ENCODE peak calls at places on chromosome 3, in four cellular contexts. Y, E, P and D are unnamed samples.
A peak's percentile ranks its signal among the peaks of the same experiment; 100 is the strongest.

GRCh38 chr3:21117397-21117796 is 633.6 kb downstream of the ZNF385D start:
- DNase-seq in Y (no peak), E (no peak), P (no peak), D (no peak)

GRCh38 chr3:108552267-108553159 is 36.7 kb downstream of the CIP2A start:
- DNase-seq in Y (peak; percentile 6), E (no peak), P (peak; percentile 35), D (no peak)

GRCh38 chr3:171428321-171428787 is 31.9 kb downstream of the TNIK start:
- DNase-seq in Y (peak; percentile 89), E (no peak), P (no peak), D (peak; percentile 23)

GRCh38 chr3:122942937-122943827 is 84.4 kb downstream of the SEMA5B start:
- DNase-seq in Y (peak; percentile 62), E (no peak), P (peak; percentile 61), D (peak; percentile 91)

GRCh38 chr3:27559381-27559780 is 75.2 kb upstream of the SLC4A7 start:
- DNase-seq in Y (no peak), E (no peak), P (no peak), D (no peak)

GRCh38 chr3:27342279-27342678 is 26.9 kb downstream of the NEK10 start:
- DNase-seq in Y (no peak), E (no peak), P (no peak), D (no peak)

GRCh38 chr3:111690242-111690641 is 95.1 kb upstream of the ZBED2 start:
- DNase-seq in Y (no peak), E (no peak), P (no peak), D (no peak)

GRCh38 chr3:33425456-33425855 is 14.7 kb downstream of the UBP1 start:
- DNase-seq in Y (no peak), E (no peak), P (no peak), D (no peak)

GRCh38 chr3:75192065-75192658 is 472.0 kb upstream of the FRG2C start:
- DNase-seq in Y (peak; percentile 18), E (no peak), P (peak; percentile 35), D (peak; percentile 68)

GRCh38 chr3:152176241-152176640 is 92.5 kb upstream of the MBNL1 start:
- DNase-seq in Y (no peak), E (no peak), P (no peak), D (no peak)

GRCh38 chr3:112817271-112817670 is 29.4 kb downstream of the CD200R1L start:
- DNase-seq in Y (no peak), E (no peak), P (no peak), D (no peak)

GRCh38 chr3:147120029-147120428 is 286.3 kb downstream of the ZIC4 start:
- DNase-seq in Y (no peak), E (no peak), P (peak; percentile 16), D (no peak)

GRCh38 chr3:187025656-187026320 is 95.5 kb downstream of the ST6GAL1 start:
- DNase-seq in Y (peak; percentile 37), E (peak; percentile 71), P (no peak), D (no peak)

GRCh38 chr3:99250821-99251355 is 349.4 kb upstream of the DCBLD2 start:
- DNase-seq in Y (no peak), E (no peak), P (no peak), D (no peak)

GRCh38 chr3:40211579-40211978 is 97.9 kb upstream of the EIF1B start:
- DNase-seq in Y (no peak), E (no peak), P (no peak), D (no peak)

GRCh38 chr3:23589586-23589985 is 216.2 kb upstream of the UBE2E1 start:
- DNase-seq in Y (no peak), E (no peak), P (no peak), D (no peak)

GRCh38 chr3:195566797-195567196 is 16.9 kb downstream of the APOD start:
- DNase-seq in Y (peak; percentile 68), E (no peak), P (no peak), D (no peak)

GRCh38 chr3:69665026-69665739 is 74.1 kb upstream of the MITF start:
- DNase-seq in Y (peak; percentile 22), E (no peak), P (no peak), D (no peak)

GRCh38 chr3:69385033-69385722 is 710 bp downstream of the FRMD4B start:
- DNase-seq in Y (no peak), E (no peak), P (no peak), D (no peak)

GRCh38 chr3:98839846-98840245 is 61.6 kb downstream of the DCBLD2 start:
- DNase-seq in Y (no peak), E (no peak), P (no peak), D (no peak)

GRCh38 chr3:194638991-194639605 is 5.9 kb upstream of the TMEM44 start:
- DNase-seq in Y (no peak), E (no peak), P (no peak), D (no peak)

GRCh38 chr3:35776346-35776745 is 137.0 kb downstream of the ARPP21 start:
- DNase-seq in Y (no peak), E (no peak), P (no peak), D (no peak)

GRCh38 chr3:25812644-25813043 is 22.8 kb downstream of the OXSM start:
- DNase-seq in Y (no peak), E (no peak), P (no peak), D (no peak)

GRCh38 chr3:70249509-70250160 is 62.8 kb downstream of the MDFIC2 start:
- DNase-seq in Y (no peak), E (no peak), P (no peak), D (no peak)

GRCh38 chr3:17138246-17139039 is 253.7 kb downstream of the PLCL2 start:
- DNase-seq in Y (no peak), E (no peak), P (no peak), D (no peak)

GRCh38 chr3:130760922-130761321 is 14.3 kb upstream of the PIK3R4 start:
- DNase-seq in Y (no peak), E (no peak), P (no peak), D (no peak)

GRCh38 chr3:71166839-71167238 is 416.7 kb downstream of the FOXP1 start:
- DNase-seq in Y (no peak), E (no peak), P (no peak), D (no peak)

GRCh38 chr3:95271330-95271729 is 1208.5 kb downstream of the NSUN3 start:
- DNase-seq in Y (no peak), E (no peak), P (no peak), D (no peak)

GRCh38 chr3:95277614-95278013 is 1214.8 kb downstream of the NSUN3 start:
- DNase-seq in Y (no peak), E (no peak), P (no peak), D (no peak)

DNA sequence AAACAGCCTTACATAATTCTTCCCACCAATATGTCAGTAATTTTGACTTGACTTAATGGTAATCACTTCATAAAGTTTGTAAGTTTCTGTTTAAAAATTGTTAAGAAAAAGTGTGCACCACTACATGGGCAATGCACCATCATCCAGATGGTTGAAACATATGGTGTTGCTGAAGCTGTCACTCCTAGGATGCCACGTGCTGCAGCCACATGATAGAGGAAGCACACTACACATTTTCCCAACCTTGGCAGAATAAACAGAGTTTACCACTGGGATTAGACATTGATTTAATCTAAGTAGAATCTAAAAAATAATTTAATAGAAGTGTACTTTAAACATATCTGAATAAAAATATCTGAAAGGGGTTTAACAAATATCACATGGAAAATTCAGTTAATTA is 1209.9 kb downstream of the NSUN3 start:
- DNase-seq in Y (no peak), E (no peak), P (no peak), D (no peak)
- TF ChIP-seq ATF3 in Y (no peak), E (no peak), P (no peak), D (no peak)

GRCh38 chr3:15272431-15273196 is 59.8 kb downstream of the SH3BP5 start:
- DNase-seq in Y (no peak), E (no peak), P (no peak), D (peak; percentile 27)

GRCh38 chr3:15271030-15271429 is 61.4 kb downstream of the SH3BP5 start:
- DNase-seq in Y (no peak), E (no peak), P (no peak), D (no peak)

GRCh38 chr3:15273214-15273613 is 59.2 kb downstream of the SH3BP5 start:
- DNase-seq in Y (no peak), E (no peak), P (no peak), D (no peak)

GRCh38 chr3:15269091-15269989 is 63.0 kb downstream of the SH3BP5 start:
- DNase-seq in Y (peak; percentile 99), E (no peak), P (no peak), D (no peak)

GRCh38 chr3:15271785-15272381 is 60.5 kb downstream of the SH3BP5 start:
- DNase-seq in Y (no peak), E (peak; percentile 90), P (no peak), D (no peak)
- TF ChIP-seq CREM in Y (no peak), E (peak; percentile 71), P (no peak), D (no peak)

GRCh38 chr3:42273351-42273750 is 7.4 kb upstream of the CCK start:
- DNase-seq in Y (no peak), E (no peak), P (no peak), D (no peak)

GRCh38 chr3:42271786-42272185 is 5.8 kb upstream of the CCK start:
- DNase-seq in Y (no peak), E (no peak), P (no peak), D (no peak)

GRCh38 chr3:42275217-42275616 is 9.2 kb upstream of the CCK start:
- DNase-seq in Y (no peak), E (no peak), P (no peak), D (no peak)

GRCh38 chr3:42277676-42278075 is 11.7 kb upstream of the CCK start:
- DNase-seq in Y (no peak), E (no peak), P (no peak), D (no peak)

GRCh38 chr3:42276419-42277132 is 10.6 kb upstream of the CCK start:
- DNase-seq in Y (no peak), E (peak; percentile 34), P (no peak), D (no peak)
- TF ChIP-seq ATF3 in Y (no peak), E (no peak), P (no peak), D (no peak)

GRCh38 chr3:170098753-170099152 is 61.0 kb downstream of the GPR160 start:
- DNase-seq in Y (no peak), E (no peak), P (no peak), D (no peak)
- TF ChIP-seq CREM in Y (no peak), E (no peak), P (no peak), D (no peak)

DNA sequence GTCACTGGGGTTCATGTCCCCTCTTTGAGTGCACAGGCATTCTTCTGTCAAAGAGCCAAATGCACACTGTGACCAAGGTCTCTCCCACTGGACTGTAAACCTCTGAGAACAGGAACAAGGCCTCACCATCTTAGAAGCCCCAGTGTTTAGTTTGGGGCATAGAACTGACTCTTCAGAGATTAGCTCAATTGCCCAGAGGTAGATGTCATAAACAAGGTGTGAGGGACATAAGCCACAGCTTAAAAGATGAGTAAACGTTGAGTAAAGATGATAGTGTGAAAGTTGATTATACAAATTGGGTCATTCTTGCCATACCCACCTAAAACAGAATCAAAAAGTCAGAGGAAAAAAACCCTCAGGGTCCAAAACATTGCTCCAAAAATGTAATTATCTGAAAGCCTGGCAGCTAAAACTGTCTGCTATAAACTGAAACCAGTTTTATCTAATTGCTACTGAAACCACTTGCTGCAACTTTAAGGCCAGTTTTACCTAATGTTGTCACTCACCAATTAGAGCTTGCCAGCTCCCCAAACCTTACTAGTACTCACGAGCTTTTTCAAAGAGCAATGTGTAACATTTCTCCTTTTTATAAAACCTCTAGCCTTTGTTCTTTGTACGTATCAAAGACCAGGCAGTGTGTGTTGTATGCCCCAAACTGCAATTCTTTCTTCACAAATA is 415.2 kb downstream of the RAP2B start:
- DNase-seq in Y (no peak), E (no peak), P (no peak), D (no peak)
- TF ChIP-seq ATF3 in Y (no peak), E (no peak), P (no peak), D (no peak)

GRCh38 chr3:50150863-50151686 is 4.0 kb upstream of the SEMA3F start:
- DNase-seq in Y (no peak), E (no peak), P (no peak), D (peak; percentile 68)
- TF ChIP-seq CREM in Y (no peak), E (no peak), P (no peak), D (no peak)